ENCODE peak calls at places on chromosomes 6 and 20, in eight cellular contexts. G, X, H, Q, Z, I, A and R are unnamed samples.

GRCh38 chr20:9204979-9205378 is 136.1 kb downstream of the PLCB4 start:
- DNase-seq in H (no peak), Z (no peak), Q (no peak), X (no peak), A (no peak), I (no peak), G (no peak), R (no peak)

GRCh38 chr6:89145962-89146747 is at the start of gene PM20D2:
- DNase-seq in Z (peak), I (peak), A (peak), H (peak), G (peak), Q (peak), X (peak), R (peak)

GRCh38 chr6:148311849-148312669 is 30.6 kb upstream of the SASH1 start:
- DNase-seq in X (no peak), H (no peak), G (no peak), I (no peak), Z (no peak), Q (no peak), A (no peak), R (no peak)

GRCh38 chr20:2238601-2239000 is 57.2 kb upstream of the TGM3 start:
- DNase-seq in Z (no peak), X (no peak), A (no peak), G (no peak), Q (no peak), I (no peak), H (no peak), R (no peak)

GRCh38 chr6:2949121-2949520 is 22.2 kb downstream of the SERPINB6 start:
- DNase-seq in Z (no peak), X (no peak), A (no peak), H (no peak), G (no peak), I (no peak), Q (no peak), R (no peak)

GRCh38 chr6:130964808-130965604 is 98.0 kb downstream of the EPB41L2 start:
- DNase-seq in A (no peak), I (no peak), G (no peak), H (no peak), Z (no peak), X (no peak), Q (no peak), R (no peak)

GRCh38 chr20:7710440-7710839 is 229.8 kb downstream of the HAO1 start:
- DNase-seq in I (no peak), X (no peak), H (no peak), A (no peak), Q (no peak), G (no peak), Z (no peak), R (no peak)

GRCh38 chr6:15481892-15482291 is 180.9 kb downstream of the DTNBP1 start:
- DNase-seq in I (no peak), G (no peak), H (no peak), Z (no peak), A (no peak), Q (no peak), X (no peak), R (no peak)

GRCh38 chr6:1524040-1524480 is 85.7 kb upstream of the FOXC1 start:
- DNase-seq in X (peak), H (peak), G (peak), Z (peak), A (no peak), I (no peak), Q (no peak), R (peak)

GRCh38 chr6:43771210-43771857 is 1.3 kb downstream of the VEGFA start:
- DNase-seq in Q (peak), X (peak), G (peak), A (peak), I (peak), Z (peak), H (peak), R (peak)

GRCh38 chr6:33696538-33697518 is 14.7 kb downstream of the UQCC2 start:
- DNase-seq in G (peak), A (no peak), I (no peak), Z (peak), X (no peak), Q (peak), H (peak), R (peak)

GRCh38 chr6:130679684-130680083 is 147.5 kb upstream of the SMLR1 start:
- DNase-seq in A (no peak), I (no peak), Q (no peak), H (no peak), Z (no peak), X (no peak), G (no peak), R (no peak)

GRCh38 chr6:30882764-30883475 is 1.4 kb upstream of the DDR1 start:
- DNase-seq in I (no peak), X (peak), G (peak), A (peak), Q (peak), Z (peak), H (peak), R (no peak)

GRCh38 chr6:20876016-20876415 is 341.8 kb downstream of the CDKAL1 start:
- DNase-seq in G (no peak), X (no peak), H (no peak), I (peak), Z (peak), Q (no peak), A (peak), R (peak)

GRCh38 chr20:63521602-63522001 is 1.0 kb downstream of the PPDPF start:
- DNase-seq in G (no peak), A (no peak), Z (no peak), I (no peak), X (peak), Q (no peak), H (peak), R (peak)

GRCh38 chr6:25105070-25105925 is 169.5 kb upstream of the RIPOR2 start:
- DNase-seq in G (no peak), Q (no peak), I (no peak), Z (no peak), A (no peak), X (no peak), H (no peak), R (no peak)

GRCh38 chr20:58592076-58592695 is 58.9 kb upstream of the STX16 start:
- DNase-seq in G (no peak), A (no peak), Z (no peak), X (no peak), Q (no peak), I (no peak), H (no peak), R (no peak)

GRCh38 chr6:158033077-158033750 is 51.6 kb downstream of the SYNJ2 start:
- DNase-seq in G (no peak), I (no peak), A (no peak), H (peak), X (peak), Z (no peak), Q (no peak), R (no peak)